ENCODE peak calls at places on chromosomes 4 and X, in six cellular contexts. D is upper lobe of left lung, P is heart left ventricle, R is heart right ventricle, F is cardiac muscle cell, N is ovary. L is an unnamed sample.
A peak's percentile ranks its signal among the peaks of the same experiment; 100 is the strongest.

GRCh38 chr4:27018076-27018475 is 157.4 kb downstream of the STIM2 start:
- DNase-seq in N (no peak), R (no peak), P (no peak), D (no peak), F (no peak), L (no peak)

GRCh38 chr4:167020410-167020809 is 213.9 kb downstream of the SPOCK3 start:
- DNase-seq in R (no peak), P (no peak), N (no peak), F (peak; percentile 32), D (no peak), L (no peak)

GRCh38 chrX:1609311-1609710 is 5.5 kb upstream of the ASMT start:
- DNase-seq in D (no peak), P (no peak), R (no peak), N (no peak), F (no peak), L (no peak)

GRCh38 chr4:114398386-114398785 is 200.2 kb upstream of the UGT8 start:
- DNase-seq in P (no peak), N (no peak), D (no peak), F (no peak), R (no peak), L (no peak)

GRCh38 chr4:142846729-142847606 is 867 bp upstream of the INPP4B start:
- DNase-seq in N (peak; percentile 19), P (peak; percentile 57), D (peak; percentile 82), R (peak; percentile 45), F (peak; percentile 30), L (peak; percentile 79)

GRCh38 chrX:122940199-122940598 is 243.9 kb upstream of the GRIA3 start:
- DNase-seq in F (no peak), R (no peak), N (no peak), D (no peak), P (no peak), L (no peak)

GRCh38 chr4:54268151-54268550 is 39.1 kb downstream of the PDGFRA start:
- DNase-seq in P (no peak), N (no peak), D (no peak), F (no peak), R (no peak), L (no peak)

GRCh38 chrX:116281106-116281505 is 110.6 kb downstream of the AGTR2 start:
- DNase-seq in D (no peak), F (no peak), N (no peak), R (no peak), P (no peak), L (peak; percentile 14)

GRCh38 chr4:173703076-173703475 is 173.0 kb upstream of the HAND2 start:
- DNase-seq in D (no peak), R (no peak), F (no peak), P (no peak), N (no peak), L (no peak)

GRCh38 chr4:60897415-60897814 is 302.7 kb upstream of the ADGRL3 start:
- DNase-seq in N (no peak), F (peak; percentile 0), P (no peak), R (no peak), D (no peak), L (no peak)

GRCh38 chr4:99403380-99404194 is 31.6 kb downstream of the ADH7 start:
- DNase-seq in P (no peak), N (no peak), R (no peak), D (no peak), F (peak; percentile 50), L (no peak)

GRCh38 chr4:180028682-180029081 is 2214.5 kb upstream of the TENM3 start:
- DNase-seq in R (no peak), P (no peak), N (no peak), D (no peak), F (no peak), L (no peak)

GRCh38 chr4:73867783-73868182 is 1.4 kb upstream of the CXCL1 start:
- DNase-seq in D (no peak), R (no peak), N (no peak), P (no peak), F (no peak), L (no peak)

GRCh38 chr4:5143940-5144339 is 92.7 kb downstream of the STK32B start:
- DNase-seq in P (no peak), R (no peak), N (no peak), F (peak; percentile 21), D (no peak), L (no peak)

GRCh38 chr4:88107406-88108107 is 50.9 kb downstream of the ABCG2 start:
- DNase-seq in R (peak; percentile 12), P (no peak), D (no peak), N (no peak), F (peak; percentile 21), L (peak; percentile 43)

GRCh38 chr4:2905544-2905943 is 57.7 kb downstream of the NOP14 start:
- DNase-seq in R (no peak), D (no peak), F (no peak), N (no peak), P (no peak), L (no peak)

GRCh38 chr4:27692868-27693634 is 832.4 kb downstream of the STIM2 start:
- DNase-seq in P (no peak), F (no peak), R (no peak), D (no peak), N (no peak), L (no peak)

GRCh38 chr4:150682126-150682525 is 100.2 kb downstream of the MAB21L2 start:
- DNase-seq in F (no peak), P (no peak), N (no peak), D (no peak), R (no peak), L (no peak)

GRCh38 chr4:102684605-102685052 is 76.1 kb downstream of the MANBA start:
- DNase-seq in F (peak; percentile 47), D (no peak), P (no peak), N (no peak), R (no peak), L (no peak)

GRCh38 chr4:39039108-39039507 is 6.9 kb upstream of the TMEM156 start:
- DNase-seq in D (no peak), F (no peak), P (no peak), N (no peak), R (no peak), L (no peak)

GRCh38 chrX:115324194-115324593 is 34.7 kb downstream of the LUZP4 start:
- DNase-seq in D (no peak), N (no peak), F (peak; percentile 78), R (peak; percentile 6), P (no peak), L (peak; percentile 23)

DNA sequence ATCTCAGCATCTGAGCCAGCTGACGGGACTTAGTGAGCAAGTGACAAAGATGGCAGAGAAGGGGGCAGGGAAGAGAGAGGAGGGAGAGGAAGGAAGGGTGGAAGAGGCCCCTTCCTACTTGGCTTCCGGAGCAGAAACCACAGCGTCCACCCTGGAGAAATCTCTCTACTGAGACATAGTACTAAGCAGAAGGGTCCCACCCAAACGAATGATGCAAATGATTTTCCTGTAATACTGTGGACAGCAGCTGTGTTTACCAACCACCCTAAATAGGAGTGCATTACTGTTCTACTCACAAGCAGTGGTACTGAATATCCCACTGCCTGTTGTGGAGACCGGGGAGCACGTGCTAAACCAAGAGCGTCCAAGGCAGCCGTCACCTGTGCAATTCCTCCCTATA is 29.4 kb downstream of the DTHD1 start:
- DNase-seq in P (no peak), N (no peak), R (peak; percentile 25), D (no peak), F (no peak), L (no peak)
- H3K4me1 ChIP-seq in P (no peaks in the 10 kb centered on the region), N (no peaks in the 10 kb centered on the region), R (no peaks in the 10 kb centered on the region), D (peaks cover 14% of the 10 kb centered on the region), F (no peaks in the 10 kb centered on the region), L (no peaks in the 10 kb centered on the region)

DNA sequence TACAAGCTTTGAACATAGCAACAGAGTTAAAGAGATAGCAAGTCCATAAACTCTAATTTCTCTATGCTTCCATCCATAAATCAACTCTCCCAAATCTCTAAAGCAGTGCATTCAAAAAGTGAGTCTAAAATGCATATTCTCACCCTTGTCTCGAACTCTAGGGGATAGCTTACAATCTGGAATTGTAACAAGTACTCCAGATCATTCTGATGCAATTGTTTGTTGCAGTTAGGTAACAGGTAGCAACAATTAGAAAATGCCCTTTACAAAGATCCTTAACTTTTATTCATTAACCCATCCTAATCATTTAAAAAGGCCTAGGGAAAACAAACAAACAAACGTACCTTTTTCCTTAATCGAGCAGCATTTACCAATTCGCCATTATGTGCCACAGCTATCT is 18.9 kb upstream of the AASDH start:
- DNase-seq in D (no peak), F (no peak), R (no peak), P (no peak), N (no peak), L (no peak)
- TF ChIP-seq CTCF in D (no peak), F (no peak), R (no peak), P (no peak), N (no peak), L (no peak)

DNA sequence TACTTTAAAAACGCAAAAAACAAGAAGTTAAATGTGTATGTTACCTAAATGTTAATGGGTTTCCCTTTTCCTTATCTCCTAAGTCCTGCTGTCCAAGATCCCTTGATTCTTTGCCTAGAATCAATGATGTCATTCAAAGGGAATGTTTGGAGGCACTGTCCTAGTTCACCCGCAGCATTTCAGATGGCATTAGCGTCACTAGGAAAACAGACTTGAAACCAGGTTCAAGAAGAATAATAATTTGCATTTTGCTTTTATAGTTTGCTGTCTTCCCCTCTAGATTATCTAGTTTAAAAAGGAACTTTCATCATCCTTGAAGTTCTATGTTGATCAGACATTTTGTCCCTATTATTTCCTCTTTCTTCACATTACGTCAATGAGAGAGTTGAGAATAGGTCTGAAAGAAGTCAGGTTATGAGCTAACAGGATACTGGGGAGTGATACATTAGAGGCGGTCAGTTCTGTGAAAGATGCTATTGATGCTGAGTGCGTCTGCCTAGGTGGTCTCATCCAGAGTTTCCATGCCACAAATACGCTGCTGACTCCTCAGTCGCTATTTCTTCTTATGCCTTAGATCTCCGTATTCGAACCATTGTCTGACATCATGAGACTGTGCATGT is 234.1 kb upstream of the PGRMC2 start:
- DNase-seq in F (peak; percentile 68), P (no peak), D (no peak), N (no peak), R (no peak), L (no peak)
- H3K4me1 ChIP-seq in F (no peaks in the 10 kb centered on the region), P (peaks cover 15% of the 10 kb centered on the region), D (peaks cover 30% of the 10 kb centered on the region), N (peaks cover 9% of the 10 kb centered on the region), R (peaks cover 26% of the 10 kb centered on the region), L (peaks cover 5% of the 10 kb centered on the region)

GRCh38 chr4:153153339-153153851 is 50.8 kb upstream of the TRIM2 start:
- DNase-seq in P (peak; percentile 66), R (peak; percentile 23), F (peak; percentile 25), N (peak; percentile 51), D (peak; percentile 90), L (peak; percentile 84)

GRCh38 chr4:153159016-153159415 is 45.2 kb upstream of the TRIM2 start:
- DNase-seq in N (no peak), F (no peak), P (no peak), D (no peak), R (no peak), L (no peak)

GRCh38 chr4:153154010-153154975 is 50.0 kb upstream of the TRIM2 start:
- DNase-seq in F (peak; percentile 73), R (no peak), P (no peak), N (no peak), D (no peak), L (no peak)

GRCh38 chr4:153159728-153160221 is 44.5 kb upstream of the TRIM2 start:
- DNase-seq in N (no peak), F (peak; percentile 65), R (no peak), P (no peak), D (no peak), L (no peak)

GRCh38 chr4:153156263-153156662 is 48.0 kb upstream of the TRIM2 start:
- DNase-seq in D (no peak), F (peak; percentile 22), P (no peak), N (no peak), R (no peak), L (no peak)
- TF ChIP-seq CTCF in D (no peak), F (peak; percentile 16), P (no peak), N (no peak), R (no peak), L (no peak)